ENCODE peak calls at places on chromosomes 5 and 9, in six cellular contexts. W, N, S, Y, Q and R are unnamed samples.

GRCh38 chr5:31218978-31219377 is 25.5 kb downstream of the CDH6 start:
- DNase-seq in W (no peak), N (no peak), S (no peak), Y (no peak), Q (no peak), R (no peak)

GRCh38 chr5:135253601-135254165 is 145.3 kb downstream of the MACROH2A1 start:
- DNase-seq in W (no peak), N (no peak), S (no peak), Y (no peak), Q (no peak), R (no peak)

GRCh38 chr9:80995759-80996158 is 693.6 kb downstream of the TLE1 start:
- DNase-seq in W (no peak), N (no peak), S (no peak), Y (peak), Q (peak), R (no peak)

GRCh38 chr9:97740848-97741821 is 44.0 kb upstream of the XPA start:
- DNase-seq in W (no peak), N (peak), S (peak), Y (peak), Q (no peak), R (no peak)

GRCh38 chr5:175288048-175288621 is 155.8 kb downstream of the DRD1 start:
- DNase-seq in W (peak), N (no peak), S (no peak), Y (peak), Q (peak), R (no peak)

GRCh38 chr9:81305561-81306182 is 383.7 kb downstream of the TLE1 start:
- DNase-seq in W (no peak), N (no peak), S (no peak), Y (no peak), Q (no peak), R (no peak)

GRCh38 chr9:97307091-97307490 is 368 bp upstream of the CCDC180 start:
- DNase-seq in W (no peak), N (no peak), S (no peak), Y (peak), Q (peak), R (no peak)

GRCh38 chr9:68610016-68610415 is 69.3 kb upstream of the TMEM252 start:
- DNase-seq in W (no peak), N (no peak), S (no peak), Y (no peak), Q (no peak), R (no peak)

GRCh38 chr5:178350361-178351220 is 118.0 kb upstream of the PHYKPL start:
- DNase-seq in W (no peak), N (no peak), S (no peak), Y (peak), Q (no peak), R (no peak)

GRCh38 chr5:191036-191948 is at the start of gene LRRC14B:
- DNase-seq in W (no peak), N (peak), S (no peak), Y (no peak), Q (no peak), R (no peak)

GRCh38 chr5:8184455-8185063 is 315.6 kb downstream of the MTRR start:
- DNase-seq in W (peak), N (peak), S (peak), Y (peak), Q (no peak), R (no peak)

GRCh38 chr5:1734271-1734907 is 65.2 kb downstream of the MRPL36 start:
- DNase-seq in W (no peak), N (peak), S (no peak), Y (no peak), Q (no peak), R (no peak)

GRCh38 chr9:16032799-16033198 is 480.0 kb downstream of the CCDC171 start:
- DNase-seq in W (peak), N (no peak), S (no peak), Y (peak), Q (no peak), R (no peak)